ENCODE peak calls at places on chromosomes 3 and 15, in five cellular contexts. G is T follicular helper cell; A is stimulated activated CD4-positive, alpha-beta T cell treated with anti-CD3 and anti-CD28 coated beads, Interleukin-15, amount 100 ng/mL, for 24 hours; C is activated T-cell treated with anti-CD3 and anti-CD28 coated beads for 24 hours; E is amniotic stem cell. Z is an unnamed sample.

GRCh38 chr3:156547637-156548036 is 7.3 kb downstream of the SSR3 start:
- DNase-seq in A (no peak), E (no peak), C (no peak), G (no peak), Z (no peak)

GRCh38 chr3:148232409-148232808 is 465.3 kb upstream of the AGTR1 start:
- DNase-seq in G (no peak), E (no peak), C (no peak), A (no peak), Z (no peak)

GRCh38 chr15:82950746-82951370 is 1.7 kb downstream of the HOMER2 start:
- DNase-seq in A (peak), C (no peak), E (no peak), G (no peak), Z (no peak)

GRCh38 chr3:134291300-134292254 is 40.9 kb upstream of the RYK start:
- DNase-seq in E (no peak), A (no peak), C (no peak), G (no peak), Z (no peak)

GRCh38 chr3:63914312-63914711 is 2.1 kb upstream of the SCAANT1 start:
- DNase-seq in E (no peak), C (no peak), G (no peak), A (no peak), Z (no peak)

GRCh38 chr15:67109141-67110034 is 44.0 kb downstream of the SMAD3 start:
- DNase-seq in A (no peak), E (no peak), C (no peak), G (no peak), Z (no peak)

GRCh38 chr15:72859757-72860145 is 76.2 kb upstream of the ADPGK start:
- DNase-seq in C (no peak), E (no peak), G (no peak), A (no peak), Z (no peak)

GRCh38 chr3:157204431-157204830 is 44.5 kb upstream of the CCNL1 start:
- DNase-seq in G (no peak), C (no peak), A (no peak), E (peak), Z (no peak)

GRCh38 chr3:183498634-183499033 is 56.9 kb downstream of the KLHL6 start:
- DNase-seq in C (no peak), E (no peak), G (no peak), A (no peak), Z (no peak)

GRCh38 chr15:34837246-34838016 is 42.1 kb upstream of the ACTC1 start:
- DNase-seq in A (no peak), C (no peak), G (no peak), E (peak), Z (peak)

GRCh38 chr3:14563946-14564539 is 23.9 kb upstream of the GRIP2 start:
- DNase-seq in C (no peak), A (no peak), E (no peak), G (no peak), Z (no peak)

GRCh38 chr3:125062904-125063618 is 7.3 kb upstream of the HEG1 start:
- DNase-seq in E (peak), G (no peak), C (no peak), A (no peak), Z (peak)

GRCh38 chr3:14175383-14176037 is 2.9 kb downstream of the XPC start:
- DNase-seq in C (peak), G (peak), A (peak), E (no peak), Z (no peak)

GRCh38 chr3:71428841-71429609 is 154.5 kb downstream of the FOXP1 start:
- DNase-seq in C (no peak), E (no peak), A (peak), G (no peak), Z (no peak)

GRCh38 chr15:60528530-60528929 is 49.6 kb upstream of the ICE2 start:
- DNase-seq in A (no peak), G (no peak), E (no peak), C (no peak), Z (no peak)

GRCh38 chr3:146277953-146278631 is 27.2 kb upstream of the PLSCR4 start:
- DNase-seq in A (no peak), C (no peak), G (no peak), E (peak), Z (no peak)

GRCh38 chr15:94453227-94453626 is 221.9 kb downstream of the MCTP2 start:
- DNase-seq in A (no peak), E (no peak), C (no peak), G (no peak), Z (no peak)

GRCh38 chr3:65851827-65852226 is 186.9 kb downstream of the MAGI1 start:
- DNase-seq in E (peak), C (no peak), G (no peak), A (no peak), Z (peak)

GRCh38 chr3:197174927-197175326 is 123.5 kb downstream of the DLG1 start:
- DNase-seq in G (no peak), A (no peak), E (no peak), C (no peak), Z (no peak)

GRCh38 chr3:100260081-100260684 is 609 bp upstream of the TBC1D23 start:
- DNase-seq in E (no peak), A (peak), C (no peak), G (no peak), Z (no peak)

GRCh38 chr15:63655683-63656372 is 58.6 kb downstream of the FBXL22 start:
- DNase-seq in G (no peak), E (no peak), A (no peak), C (no peak), Z (no peak)

GRCh38 chr15:29364429-29365078 is 94.9 kb upstream of the NSMCE3 start:
- DNase-seq in G (no peak), C (no peak), A (no peak), E (peak), Z (no peak)

GRCh38 chr3:112437146-112438022 is 61.9 kb downstream of the BTLA start:
- DNase-seq in E (no peak), A (no peak), G (no peak), C (no peak), Z (no peak)

GRCh38 chr3:45665101-45665572 is 24.1 kb upstream of the SACM1L start:
- DNase-seq in A (peak), G (peak), E (no peak), C (peak), Z (no peak)

GRCh38 chr15:68608206-68608843 is 29.5 kb downstream of the CORO2B start:
- DNase-seq in E (no peak), G (no peak), C (no peak), A (no peak), Z (no peak)

GRCh38 chr15:73882761-73883419 is 9.5 kb downstream of the TBC1D21 start:
- DNase-seq in E (no peak), G (no peak), A (no peak), C (no peak), Z (no peak)

GRCh38 chr15:37940886-37941285 is 6.4 kb downstream of the TMCO5A start:
- DNase-seq in G (no peak), C (no peak), E (no peak), A (no peak), Z (no peak)

GRCh38 chr3:184944221-184944620 is 132.3 kb downstream of the VPS8 start:
- DNase-seq in E (no peak), A (no peak), G (no peak), C (no peak), Z (no peak)

GRCh38 chr3:54861248-54862067 is 66.4 kb downstream of the LRTM1 start:
- DNase-seq in G (no peak), C (no peak), A (no peak), E (no peak), Z (no peak)

GRCh38 chr15:46151786-46152185 is 517.0 kb downstream of the SQOR start:
- DNase-seq in C (no peak), G (no peak), E (no peak), A (no peak), Z (no peak)

GRCh38 chr3:120418866-120419490 is 31.8 kb downstream of the FSTL1 start:
- DNase-seq in G (no peak), C (no peak), A (peak), E (no peak), Z (no peak)

GRCh38 chr3:134797080-134797801 is 2.2 kb downstream of the EPHB1 start:
- DNase-seq in E (no peak), G (no peak), A (no peak), C (no peak), Z (no peak)

GRCh38 chr3:42936157-42936981 is 30.4 kb downstream of the ZNF662 start:
- DNase-seq in A (no peak), G (no peak), C (no peak), E (no peak), Z (no peak)

GRCh38 chr3:55622116-55622515 is 135.0 kb upstream of the WNT5A start:
- DNase-seq in E (no peak), C (no peak), A (no peak), G (no peak), Z (peak)

GRCh38 chr15:38829086-38829485 is 264.5 kb upstream of the RASGRP1 start:
- DNase-seq in E (no peak), A (no peak), C (no peak), G (no peak), Z (no peak)

Z was measured in keratinocyte.